ENCODE peak calls at places on chromosomes 4 and X, in seven cellular contexts. K is HEK293T; U is Peyer's patch; P is dermis microvascular lymphatic vessel endothelial cell; M is NCI-H1436; T is stimulated activated naive CD8-positive, alpha-beta T cell treated with anti-CD3 and anti-CD28 coated beads, Interleukin-15, Interleukin-2, amounts not matched to agents 100 U/mL and 50 U/mL, for 24 hours; L is AG09319. H is an unnamed sample.

GRCh38 chr4:1984406-1985191 is 24.2 kb downstream of the NELFA start:
- DNase-seq in L (no peak), K (no peak), T (no peak), M (peak), P (no peak), U (no peak), H (no peak)

GRCh38 chrX:87409113-87409841 is 108.3 kb upstream of the KLHL4 start:
- DNase-seq in U (no peak), M (no peak), K (no peak), T (no peak), L (no peak), P (peak), H (no peak)

GRCh38 chr4:76339364-76339763 is 32.8 kb downstream of the STBD1 start:
- DNase-seq in P (no peak), U (no peak), M (no peak), L (no peak), T (no peak), K (no peak), H (no peak)

GRCh38 chrX:145844886-145845285 is 27.3 kb downstream of the SLITRK2 start:
- DNase-seq in L (no peak), T (no peak), U (no peak), P (no peak), K (no peak), M (no peak), H (no peak)

GRCh38 chr4:93232883-93233282 is 595.7 kb upstream of the ATOH1 start:
- DNase-seq in P (no peak), K (no peak), U (no peak), M (no peak), T (no peak), L (no peak), H (no peak)

GRCh38 chr4:88860594-88860993 is 163.0 kb upstream of the NAP1L5 start:
- DNase-seq in M (no peak), T (no peak), U (no peak), P (no peak), K (no peak), L (no peak), H (no peak)

GRCh38 chrX:106649523-106650428 is 38.0 kb downstream of the RADX start:
- DNase-seq in M (no peak), K (no peak), L (no peak), U (no peak), P (no peak), T (no peak), H (no peak)

GRCh38 chr4:13523105-13523477 is 21.2 kb downstream of the NKX3-2 start:
- DNase-seq in M (no peak), P (no peak), T (no peak), U (no peak), K (no peak), L (no peak), H (no peak)

GRCh38 chrX:68681443-68681941 is 34.0 kb downstream of the STARD8 start:
- DNase-seq in T (peak), K (no peak), P (no peak), L (peak), M (no peak), U (no peak), H (no peak)

GRCh38 chr4:142544014-142544413 is 302.1 kb downstream of the INPP4B start:
- DNase-seq in K (no peak), M (no peak), P (no peak), T (no peak), L (no peak), U (no peak), H (no peak)

GRCh38 chr4:118683513-118683912 is 1.7 kb upstream of the METTL14 start:
- DNase-seq in M (no peak), K (peak), P (no peak), L (no peak), U (no peak), T (no peak), H (peak)

GRCh38 chr4:89000844-89001360 is 56.1 kb downstream of the FAM13A start:
- DNase-seq in U (peak), T (no peak), L (no peak), K (peak), M (peak), P (peak), H (no peak)

GRCh38 chrX:118216488-118216887 is 99.9 kb upstream of the KLHL13 start:
- DNase-seq in L (no peak), T (no peak), U (no peak), M (peak), P (peak), K (no peak), H (no peak)

GRCh38 chr4:38911257-38911656 is 43.7 kb downstream of the FAM114A1 start:
- DNase-seq in L (no peak), M (no peak), K (no peak), T (no peak), U (peak), P (no peak), H (no peak)

GRCh38 chr4:40564004-40564403 is 65.7 kb downstream of the RBM47 start:
- DNase-seq in K (no peak), L (no peak), T (no peak), U (no peak), P (no peak), M (no peak), H (no peak)

GRCh38 chr4:88674989-88675388 is 22.6 kb downstream of the NAP1L5 start:
- DNase-seq in L (no peak), T (no peak), M (no peak), P (no peak), K (no peak), U (no peak), H (no peak)

GRCh38 chrX:40434947-40435346 is 145.8 kb upstream of the ATP6AP2 start:
- DNase-seq in T (no peak), U (no peak), L (no peak), K (peak), M (peak), P (no peak), H (no peak)

GRCh38 chrX:41409006-41409405 is 38.1 kb upstream of the NYX start:
- DNase-seq in M (no peak), U (no peak), T (no peak), L (no peak), P (no peak), K (no peak), H (no peak)

GRCh38 chrX:128653524-128653923 is 601.3 kb upstream of the ACTRT1 start:
- DNase-seq in K (no peak), M (no peak), T (no peak), U (no peak), L (no peak), P (no peak), H (no peak)

GRCh38 chrX:39974228-39974627 is 123.5 kb downstream of the BCOR start:
- DNase-seq in U (no peak), K (no peak), M (no peak), T (no peak), P (peak), L (no peak), H (no peak)

GRCh38 chr4:147814334-147814733 is 82.4 kb downstream of the ARHGAP10 start:
- DNase-seq in P (no peak), M (no peak), T (no peak), U (no peak), L (no peak), K (no peak), H (no peak)

GRCh38 chr4:32022071-32022470 is 1301.9 kb downstream of the PCDH7 start:
- DNase-seq in L (no peak), U (no peak), K (no peak), M (no peak), T (no peak), P (no peak), H (no peak)

GRCh38 chr4:6390357-6390756 is 82.1 kb downstream of the PPP2R2C start:
- DNase-seq in U (no peak), L (no peak), K (no peak), T (no peak), P (no peak), M (no peak), H (no peak)

GRCh38 chrX:109997786-109998452 is 5.0 kb upstream of the TMEM164 start:
- DNase-seq in U (no peak), T (no peak), M (peak), P (no peak), L (no peak), K (no peak), H (peak)

GRCh38 chr4:2461246-2461960 is 7.5 kb upstream of the RNF4 start:
- DNase-seq in M (no peak), K (no peak), P (no peak), L (no peak), U (no peak), T (no peak), H (no peak)

GRCh38 chr4:184787766-184788503 is 37.8 kb downstream of the ACSL1 start:
- DNase-seq in T (no peak), U (no peak), P (peak), M (no peak), L (peak), K (no peak), H (no peak)

GRCh38 chr4:14225683-14226207 is 598.2 kb upstream of the BOD1L1 start:
- DNase-seq in P (no peak), U (no peak), L (no peak), K (no peak), T (no peak), M (peak), H (no peak)

GRCh38 chr4:170122252-170122651 is 32.5 kb upstream of the AADAT start:
- DNase-seq in L (no peak), P (no peak), U (no peak), T (no peak), K (no peak), M (no peak), H (no peak)

GRCh38 chrX:123184199-123184857 is at the start of gene GRIA3:
- DNase-seq in U (no peak), K (no peak), P (no peak), T (no peak), M (no peak), L (peak), H (no peak)

GRCh38 chr4:125796138-125796537 is 481.4 kb downstream of the FAT4 start:
- DNase-seq in T (no peak), K (no peak), P (peak), U (no peak), M (no peak), L (no peak), H (no peak)

GRCh38 chrX:155662297-155662696 is 49.5 kb upstream of the TMLHE start:
- DNase-seq in P (no peak), T (no peak), U (no peak), L (no peak), M (no peak), K (peak), H (peak)

GRCh38 chr4:121541696-121542095 is 155.1 kb downstream of the ANXA5 start:
- DNase-seq in P (no peak), T (no peak), K (no peak), U (no peak), M (no peak), L (no peak), H (no peak)